ENCODE peak calls at places on chromosomes 12 and 14, in six cellular contexts. I, Q, W, F, G and H are unnamed samples.
A peak's percentile ranks its signal among the peaks of the same experiment; 100 is the strongest.

GRCh38 chr12:53300187-53300586 is 692 bp downstream of the MYG1 start:
- DNase-seq in I (no peak), Q (no peak), W (no peak), F (no peak), G (no peak), H (peak; percentile 35)

GRCh38 chr14:31206536-31207286 is 882 bp downstream of the HECTD1 start:
- DNase-seq in I (peak; percentile 50), Q (peak; percentile 49), W (peak; percentile 33), F (peak; percentile 40), G (peak; percentile 17), H (peak; percentile 33)

GRCh38 chr12:25692115-25693035 is 139.3 kb upstream of the LMNTD1 start:
- DNase-seq in I (no peak), Q (no peak), W (no peak), F (peak; percentile 28), G (peak; percentile 22), H (peak; percentile 61)

GRCh38 chr12:121839993-121840761 is 18.5 kb downstream of the HPD start:
- DNase-seq in I (no peak), Q (no peak), W (no peak), F (no peak), G (no peak), H (no peak)

GRCh38 chr12:70467908-70468733 is 102.0 kb downstream of the KCNMB4 start:
- DNase-seq in I (no peak), Q (no peak), W (no peak), F (no peak), G (no peak), H (no peak)

GRCh38 chr14:93016275-93016845 is 93.4 kb downstream of the CHGA start:
- DNase-seq in I (no peak), Q (no peak), W (no peak), F (no peak), G (no peak), H (no peak)

GRCh38 chr12:124923906-124924734 is 9.7 kb upstream of the UBC start:
- DNase-seq in I (peak; percentile 77), Q (no peak), W (no peak), F (no peak), G (no peak), H (peak; percentile 57)

GRCh38 chr14:99754141-99755067 is 38.8 kb upstream of the EML1 start:
- DNase-seq in I (peak; percentile 73), Q (no peak), W (peak; percentile 9), F (no peak), G (no peak), H (peak; percentile 80)

GRCh38 chr12:126224032-126224431 is 1158.8 kb downstream of the AACS start:
- DNase-seq in I (no peak), Q (no peak), W (no peak), F (no peak), G (no peak), H (no peak)

GRCh38 chr12:109962388-109962787 is 33.8 kb downstream of the GIT2 start:
- DNase-seq in I (no peak), Q (no peak), W (no peak), F (no peak), G (no peak), H (no peak)

GRCh38 chr14:34436118-34436905 is 25.7 kb downstream of the SPTSSA start:
- DNase-seq in I (no peak), Q (no peak), W (no peak), F (no peak), G (no peak), H (no peak)

GRCh38 chr12:116481726-116482125 is 77.5 kb upstream of the MAP1LC3B2 start:
- DNase-seq in I (no peak), Q (no peak), W (no peak), F (no peak), G (no peak), H (no peak)

GRCh38 chr14:100388137-100389050 is 65.3 kb downstream of the SLC25A47 start:
- DNase-seq in I (no peak), Q (no peak), W (no peak), F (no peak), G (no peak), H (no peak)

GRCh38 chr12:132153501-132154340 is 9.5 kb downstream of the NOC4L start:
- DNase-seq in I (no peak), Q (peak; percentile 61), W (peak; percentile 62), F (peak; percentile 64), G (peak; percentile 31), H (peak; percentile 73)

GRCh38 chr14:54194501-54194900 is 202.3 kb upstream of the CDKN3 start:
- DNase-seq in I (no peak), Q (no peak), W (no peak), F (no peak), G (no peak), H (no peak)

DNA sequence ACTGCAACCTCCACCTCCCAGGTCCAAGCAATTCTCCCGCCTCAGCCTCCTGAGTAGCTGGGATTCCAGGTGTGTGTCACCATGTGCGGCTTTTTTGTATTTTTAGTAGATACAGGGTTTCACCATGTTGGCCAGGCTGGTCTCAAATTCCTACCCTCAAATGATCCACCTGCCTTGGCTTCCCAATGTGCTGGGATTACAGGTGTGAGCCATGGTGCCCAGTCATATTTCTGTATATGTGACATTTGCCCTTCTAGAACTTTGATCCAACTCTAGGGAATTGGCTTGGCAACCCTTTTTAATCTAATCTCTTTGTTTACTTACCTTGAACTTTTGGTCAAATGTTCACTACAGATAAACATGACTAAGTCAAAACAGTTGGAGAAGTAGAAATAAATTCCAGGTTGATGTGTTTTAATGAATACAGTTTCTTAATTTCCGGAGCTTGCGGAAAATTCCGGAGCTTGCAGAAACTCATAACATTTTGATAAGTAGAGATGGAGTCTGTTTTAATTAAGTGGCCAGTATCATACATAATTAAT is 11.5 kb upstream of the PEBP1 start:
- DNase-seq in I (no peak), Q (no peak), W (no peak), F (peak; percentile 48), G (no peak), H (no peak)
- H3K4me1 ChIP-seq in I (peaks cover 5% of the 10 kb centered on the region), Q (peaks cover 10% of the 10 kb centered on the region), W (peaks cover 11% of the 10 kb centered on the region), F (peaks cover 50% of the 10 kb centered on the region), G (no peaks in the 10 kb centered on the region), H (peaks cover 14% of the 10 kb centered on the region)

GRCh38 chr12:77941396-77941795 is 110.7 kb downstream of the NAV3 start:
- DNase-seq in I (no peak), Q (no peak), W (no peak), F (no peak), G (no peak), H (no peak)

GRCh38 chr12:77947326-77947725 is 116.6 kb downstream of the NAV3 start:
- DNase-seq in I (no peak), Q (no peak), W (no peak), F (no peak), G (no peak), H (no peak)

GRCh38 chr12:77947746-77948145 is 117.1 kb downstream of the NAV3 start:
- DNase-seq in I (no peak), Q (no peak), W (no peak), F (no peak), G (no peak), H (no peak)

GRCh38 chr12:77943466-77943865 is 112.8 kb downstream of the NAV3 start:
- DNase-seq in I (no peak), Q (no peak), W (no peak), F (no peak), G (no peak), H (no peak)

GRCh38 chr12:77946541-77947021 is 115.9 kb downstream of the NAV3 start:
- DNase-seq in I (no peak), Q (no peak), W (no peak), F (no peak), G (no peak), H (no peak)
- H3K4me3 ChIP-seq in I (no peak overlapping the region), Q (no peak overlapping the region), W (no peak overlapping the region), F (no peak overlapping the region), G (no peak overlapping the region), H (no peak overlapping the region)

GRCh38 chr14:68247867-68248266 is 428.3 kb downstream of the RAD51B start:
- DNase-seq in I (no peak), Q (no peak), W (no peak), F (peak; percentile 68), G (no peak), H (peak; percentile 64)
- TF ChIP-seq CTCF in I (no peak), Q (no peak), W (no peak), F (no peak), G (no peak), H (no peak)

DNA sequence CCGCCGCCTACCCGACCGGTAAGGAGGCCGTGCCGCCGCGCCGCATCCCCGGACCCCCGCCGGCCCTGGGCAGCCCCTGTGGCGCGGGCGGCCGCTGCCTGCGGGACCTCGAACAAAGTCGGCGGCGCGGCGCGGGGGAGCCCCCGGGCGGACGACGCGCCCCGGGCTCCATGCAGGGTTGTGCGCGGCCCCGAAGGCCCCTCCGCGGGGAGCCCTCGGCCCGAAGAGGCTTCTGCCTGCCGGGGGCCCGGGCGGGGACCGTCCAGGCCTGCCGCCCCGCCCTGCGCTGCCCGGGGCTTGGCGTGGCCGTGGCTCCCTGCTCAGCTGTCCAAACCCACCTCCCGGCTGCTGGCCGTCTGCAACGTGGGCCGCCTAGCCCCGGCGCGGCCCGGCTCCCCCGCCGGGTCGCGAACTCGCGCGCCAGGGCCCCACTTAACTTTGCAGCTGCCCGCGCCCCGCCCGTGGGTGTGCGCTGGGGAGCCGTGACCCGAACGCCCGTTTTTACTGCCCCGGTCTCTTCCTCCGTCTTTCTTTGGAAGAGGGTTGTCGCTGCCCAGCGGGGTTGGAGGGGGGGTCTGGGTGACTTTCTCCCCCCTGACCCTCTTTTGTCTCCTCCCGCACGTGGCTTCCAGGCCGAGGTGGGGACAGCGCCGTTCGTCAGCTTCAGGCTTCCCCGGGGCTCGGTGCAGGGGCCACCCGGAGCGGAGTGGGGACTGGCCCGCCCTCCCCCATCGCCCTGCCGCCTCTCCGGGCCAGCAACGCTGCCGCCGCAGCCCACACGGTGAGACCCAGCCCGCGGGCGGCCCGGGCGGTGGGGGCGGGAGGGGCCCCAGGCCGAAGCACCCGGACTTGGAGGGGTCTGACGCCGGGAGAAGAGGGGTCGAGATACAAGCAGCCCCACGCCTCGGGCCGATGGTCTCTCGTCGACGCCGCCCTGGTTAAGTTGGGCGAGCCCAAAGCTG is 901 bp downstream of the DYRK2 start:
- DNase-seq in I (no peak), Q (peak; percentile 41), W (peak; percentile 41), F (peak; percentile 42), G (no peak), H (peak; percentile 47)
- H3K4me1 ChIP-seq in I (peaks cover 36% of the 10 kb centered on the region), Q (peaks cover 35% of the 10 kb centered on the region), W (peaks cover 70% of the 10 kb centered on the region), F (peaks cover 22% of the 10 kb centered on the region), G (peaks cover 24% of the 10 kb centered on the region), H (peaks cover 40% of the 10 kb centered on the region)